ENCODE peak calls at places on chromosomes 6 and 20, in four cellular contexts. One of them, this sample, is unnamed.

GRCh38 chr20:37803476-37804307 is 99.2 kb upstream of the VSTM2L start:
- DNase-seq in brain microvascular endothelial cell: no peak
- DNase-seq in stimulated activated CD4-positive, alpha-beta T cell treated with anti-CD3 and anti-CD28 coated beads, Interleukin-2, amount 100 ng/mL, for 48 hours: no peak
- DNase-seq in WTC11: no peak
- DNase-seq in this sample: peak

GRCh38 chr20:49615401-49616153 is 47.6 kb upstream of the PTGIS start:
- DNase-seq in WTC11: no peak
- DNase-seq in stimulated activated CD4-positive, alpha-beta T cell treated with anti-CD3 and anti-CD28 coated beads, Interleukin-2, amount 100 ng/mL, for 48 hours: no peak
- DNase-seq in brain microvascular endothelial cell: no peak
- DNase-seq in this sample: no peak

GRCh38 chr6:11171952-11172351 is 60.4 kb upstream of the ERVFRD-1 start:
- DNase-seq in brain microvascular endothelial cell: no peak
- DNase-seq in WTC11: no peak
- DNase-seq in stimulated activated CD4-positive, alpha-beta T cell treated with anti-CD3 and anti-CD28 coated beads, Interleukin-2, amount 100 ng/mL, for 48 hours: no peak
- DNase-seq in this sample: no peak

GRCh38 chr6:154754152-154754551 is 20.9 kb downstream of the SCAF8 start:
- DNase-seq in brain microvascular endothelial cell: peak
- DNase-seq in WTC11: no peak
- DNase-seq in stimulated activated CD4-positive, alpha-beta T cell treated with anti-CD3 and anti-CD28 coated beads, Interleukin-2, amount 100 ng/mL, for 48 hours: no peak
- DNase-seq in this sample: no peak

GRCh38 chr20:33415948-33416347 is 14.6 kb upstream of the CDK5RAP1 start:
- DNase-seq in stimulated activated CD4-positive, alpha-beta T cell treated with anti-CD3 and anti-CD28 coated beads, Interleukin-2, amount 100 ng/mL, for 48 hours: no peak
- DNase-seq in brain microvascular endothelial cell: no peak
- DNase-seq in WTC11: peak
- DNase-seq in this sample: no peak

GRCh38 chr6:15715060-15715459 is 52.2 kb upstream of the DTNBP1 start:
- DNase-seq in stimulated activated CD4-positive, alpha-beta T cell treated with anti-CD3 and anti-CD28 coated beads, Interleukin-2, amount 100 ng/mL, for 48 hours: peak
- DNase-seq in WTC11: no peak
- DNase-seq in brain microvascular endothelial cell: no peak
- DNase-seq in this sample: no peak

GRCh38 chr6:30260036-30260504 is 46.9 kb upstream of the TRIM26 start:
- DNase-seq in brain microvascular endothelial cell: no peak
- DNase-seq in stimulated activated CD4-positive, alpha-beta T cell treated with anti-CD3 and anti-CD28 coated beads, Interleukin-2, amount 100 ng/mL, for 48 hours: peak
- DNase-seq in WTC11: peak
- DNase-seq in this sample: no peak

GRCh38 chr20:7272512-7272911 is 505.0 kb downstream of the BMP2 start:
- DNase-seq in brain microvascular endothelial cell: no peak
- DNase-seq in stimulated activated CD4-positive, alpha-beta T cell treated with anti-CD3 and anti-CD28 coated beads, Interleukin-2, amount 100 ng/mL, for 48 hours: no peak
- DNase-seq in WTC11: no peak
- DNase-seq in this sample: no peak

GRCh38 chr6:170152989-170153388 is 137.9 kb downstream of the DLL1 start:
- DNase-seq in stimulated activated CD4-positive, alpha-beta T cell treated with anti-CD3 and anti-CD28 coated beads, Interleukin-2, amount 100 ng/mL, for 48 hours: no peak
- DNase-seq in brain microvascular endothelial cell: no peak
- DNase-seq in WTC11: peak
- DNase-seq in this sample: no peak

GRCh38 chr6:74715362-74716068 is 490.3 kb downstream of the COL12A1 start:
- DNase-seq in stimulated activated CD4-positive, alpha-beta T cell treated with anti-CD3 and anti-CD28 coated beads, Interleukin-2, amount 100 ng/mL, for 48 hours: no peak
- DNase-seq in WTC11: no peak
- DNase-seq in brain microvascular endothelial cell: no peak
- DNase-seq in this sample: no peak

GRCh38 chr6:170063431-170063830 is 227.4 kb downstream of the DLL1 start:
- DNase-seq in brain microvascular endothelial cell: no peak
- DNase-seq in WTC11: no peak
- DNase-seq in stimulated activated CD4-positive, alpha-beta T cell treated with anti-CD3 and anti-CD28 coated beads, Interleukin-2, amount 100 ng/mL, for 48 hours: no peak
- DNase-seq in this sample: no peak

GRCh38 chr6:43757966-43758616 is 11.9 kb upstream of the VEGFA start:
- DNase-seq in brain microvascular endothelial cell: no peak
- DNase-seq in stimulated activated CD4-positive, alpha-beta T cell treated with anti-CD3 and anti-CD28 coated beads, Interleukin-2, amount 100 ng/mL, for 48 hours: no peak
- DNase-seq in WTC11: peak
- DNase-seq in this sample: no peak

GRCh38 chr20:12970372-12970821 is 38.4 kb upstream of the SPTLC3 start:
- DNase-seq in WTC11: no peak
- DNase-seq in stimulated activated CD4-positive, alpha-beta T cell treated with anti-CD3 and anti-CD28 coated beads, Interleukin-2, amount 100 ng/mL, for 48 hours: no peak
- DNase-seq in brain microvascular endothelial cell: peak
- DNase-seq in this sample: no peak

GRCh38 chr6:106087548-106088325 is 1.6 kb downstream of the PRDM1 start:
- DNase-seq in stimulated activated CD4-positive, alpha-beta T cell treated with anti-CD3 and anti-CD28 coated beads, Interleukin-2, amount 100 ng/mL, for 48 hours: no peak
- DNase-seq in brain microvascular endothelial cell: peak
- DNase-seq in WTC11: no peak
- DNase-seq in this sample: no peak

GRCh38 chr6:131844243-131844841 is 36.5 kb downstream of the ENPP1 start:
- DNase-seq in brain microvascular endothelial cell: no peak
- DNase-seq in WTC11: no peak
- DNase-seq in stimulated activated CD4-positive, alpha-beta T cell treated with anti-CD3 and anti-CD28 coated beads, Interleukin-2, amount 100 ng/mL, for 48 hours: no peak
- DNase-seq in this sample: no peak

GRCh38 chr6:7939186-7939863 is 28.7 kb upstream of the TXNDC5 start:
- DNase-seq in stimulated activated CD4-positive, alpha-beta T cell treated with anti-CD3 and anti-CD28 coated beads, Interleukin-2, amount 100 ng/mL, for 48 hours: no peak
- DNase-seq in brain microvascular endothelial cell: no peak
- DNase-seq in WTC11: no peak
- DNase-seq in this sample: no peak

GRCh38 chr6:134822920-134823430 is 126.9 kb downstream of the ALDH8A1 start:
- DNase-seq in WTC11: peak
- DNase-seq in brain microvascular endothelial cell: peak
- DNase-seq in stimulated activated CD4-positive, alpha-beta T cell treated with anti-CD3 and anti-CD28 coated beads, Interleukin-2, amount 100 ng/mL, for 48 hours: peak
- DNase-seq in this sample: peak

GRCh38 chr6:55836481-55836880 is 38.9 kb downstream of the BMP5 start:
- DNase-seq in WTC11: no peak
- DNase-seq in brain microvascular endothelial cell: no peak
- DNase-seq in stimulated activated CD4-positive, alpha-beta T cell treated with anti-CD3 and anti-CD28 coated beads, Interleukin-2, amount 100 ng/mL, for 48 hours: no peak
- DNase-seq in this sample: no peak

GRCh38 chr6:3530515-3530914 is 73.7 kb upstream of the SLC22A23 start:
- DNase-seq in stimulated activated CD4-positive, alpha-beta T cell treated with anti-CD3 and anti-CD28 coated beads, Interleukin-2, amount 100 ng/mL, for 48 hours: no peak
- DNase-seq in brain microvascular endothelial cell: no peak
- DNase-seq in WTC11: no peak
- DNase-seq in this sample: no peak

GRCh38 chr6:16352258-16352635 is 113.9 kb downstream of the GMPR start:
- DNase-seq in stimulated activated CD4-positive, alpha-beta T cell treated with anti-CD3 and anti-CD28 coated beads, Interleukin-2, amount 100 ng/mL, for 48 hours: no peak
- DNase-seq in brain microvascular endothelial cell: peak
- DNase-seq in WTC11: no peak
- DNase-seq in this sample: no peak

GRCh38 chr20:17525650-17526049 is 5.5 kb downstream of the BFSP1 start:
- DNase-seq in brain microvascular endothelial cell: peak
- DNase-seq in stimulated activated CD4-positive, alpha-beta T cell treated with anti-CD3 and anti-CD28 coated beads, Interleukin-2, amount 100 ng/mL, for 48 hours: no peak
- DNase-seq in WTC11: peak
- DNase-seq in this sample: no peak

GRCh38 chr6:104633125-104633524 is 226.6 kb downstream of the HACE1 start:
- DNase-seq in WTC11: no peak
- DNase-seq in stimulated activated CD4-positive, alpha-beta T cell treated with anti-CD3 and anti-CD28 coated beads, Interleukin-2, amount 100 ng/mL, for 48 hours: no peak
- DNase-seq in brain microvascular endothelial cell: no peak
- DNase-seq in this sample: no peak

GRCh38 chr20:49310695-49311094 is 32.8 kb upstream of the ZNFX1 start:
- DNase-seq in WTC11: no peak
- DNase-seq in stimulated activated CD4-positive, alpha-beta T cell treated with anti-CD3 and anti-CD28 coated beads, Interleukin-2, amount 100 ng/mL, for 48 hours: no peak
- DNase-seq in brain microvascular endothelial cell: peak
- DNase-seq in this sample: no peak

GRCh38 chr6:37952027-37952426 is 132.5 kb downstream of the ZFAND3 start:
- DNase-seq in WTC11: no peak
- DNase-seq in stimulated activated CD4-positive, alpha-beta T cell treated with anti-CD3 and anti-CD28 coated beads, Interleukin-2, amount 100 ng/mL, for 48 hours: no peak
- DNase-seq in brain microvascular endothelial cell: no peak
- DNase-seq in this sample: no peak

GRCh38 chr6:10441004-10441654 is 26.3 kb upstream of the TFAP2A start:
- DNase-seq in stimulated activated CD4-positive, alpha-beta T cell treated with anti-CD3 and anti-CD28 coated beads, Interleukin-2, amount 100 ng/mL, for 48 hours: no peak
- DNase-seq in WTC11: no peak
- DNase-seq in brain microvascular endothelial cell: peak
- DNase-seq in this sample: no peak

GRCh38 chr6:42890311-42891198 is 11.1 kb downstream of the RPL7L1 start:
- DNase-seq in WTC11: peak
- DNase-seq in stimulated activated CD4-positive, alpha-beta T cell treated with anti-CD3 and anti-CD28 coated beads, Interleukin-2, amount 100 ng/mL, for 48 hours: peak
- DNase-seq in brain microvascular endothelial cell: peak
- DNase-seq in this sample: peak

GRCh38 chr20:59850018-59850641 is 83.3 kb downstream of the SYCP2 start:
- DNase-seq in brain microvascular endothelial cell: no peak
- DNase-seq in WTC11: no peak
- DNase-seq in stimulated activated CD4-positive, alpha-beta T cell treated with anti-CD3 and anti-CD28 coated beads, Interleukin-2, amount 100 ng/mL, for 48 hours: no peak
- DNase-seq in this sample: no peak

GRCh38 chr6:28104392-28105250 is 19.8 kb upstream of the ZSCAN16 start:
- DNase-seq in brain microvascular endothelial cell: peak
- DNase-seq in WTC11: peak
- DNase-seq in stimulated activated CD4-positive, alpha-beta T cell treated with anti-CD3 and anti-CD28 coated beads, Interleukin-2, amount 100 ng/mL, for 48 hours: peak
- DNase-seq in this sample: peak

GRCh38 chr20:58393299-58393698 is 4.3 kb downstream of the VAPB start:
- DNase-seq in stimulated activated CD4-positive, alpha-beta T cell treated with anti-CD3 and anti-CD28 coated beads, Interleukin-2, amount 100 ng/mL, for 48 hours: no peak
- DNase-seq in brain microvascular endothelial cell: peak
- DNase-seq in WTC11: no peak
- DNase-seq in this sample: no peak

GRCh38 chr6:24064106-24064505 is 61.9 kb upstream of the NRSN1 start:
- DNase-seq in stimulated activated CD4-positive, alpha-beta T cell treated with anti-CD3 and anti-CD28 coated beads, Interleukin-2, amount 100 ng/mL, for 48 hours: no peak
- DNase-seq in WTC11: peak
- DNase-seq in brain microvascular endothelial cell: no peak
- DNase-seq in this sample: no peak

This sample was measured in GM19239.